ENCODE peak calls at places on chromosomes 12 and 14, in ten cellular contexts. S is GM23338, C is GM13976, F is transverse colon, Q is ovary, U is heart right ventricle, D is WTC11, L is glutamatergic neuron, R is suprapubic skin, N is HFF-Myc. B is an unnamed sample.

GRCh38 chr12:77354766-77355362 is 289.5 kb upstream of the E2F7 start:
- DNase-seq in S (no peak), C (no peak), F (no peak), Q (no peak), U (no peak), D (no peak), L (no peak), R (no peak), N (no peak), B (no peak)

GRCh38 chr12:98373019-98373554 is 142.3 kb upstream of the TMPO start:
- DNase-seq in S (peak; percentile 75), C (peak; percentile 22), F (no peak), Q (no peak), U (no peak), D (no peak), L (no peak), R (no peak), N (peak; percentile 39), B (no peak)

GRCh38 chr14:102323102-102323501 is 3.6 kb downstream of the ZNF839 start:
- DNase-seq in S (peak; percentile 74), C (no peak), F (peak; percentile 56), Q (peak; percentile 44), U (peak; percentile 47), D (peak; percentile 52), L (no peak), R (peak; percentile 80), N (no peak), B (peak; percentile 47)

GRCh38 chr14:31937730-31938346 is 139.3 kb upstream of the ARHGAP5 start:
- DNase-seq in S (no peak), C (peak; percentile 63), F (peak; percentile 70), Q (no peak), U (no peak), D (no peak), L (no peak), R (no peak), N (peak; percentile 65), B (no peak)

GRCh38 chr12:49632986-49633702 is 9.8 kb downstream of the PRPF40B start:
- DNase-seq in S (no peak), C (no peak), F (no peak), Q (no peak), U (no peak), D (no peak), L (no peak), R (peak; percentile 52), N (no peak), B (no peak)

GRCh38 chr14:102469261-102469660 is 40.3 kb downstream of the ANKRD9 start:
- DNase-seq in S (no peak), C (no peak), F (no peak), Q (no peak), U (no peak), D (no peak), L (no peak), R (no peak), N (no peak), B (no peak)

GRCh38 chr14:64488590-64489099 is 15.0 kb downstream of the ZBTB25 start:
- DNase-seq in S (no peak), C (no peak), F (peak; percentile 41), Q (no peak), U (no peak), D (no peak), L (no peak), R (no peak), N (no peak), B (no peak)

GRCh38 chr14:30385925-30386324 is 173.0 kb upstream of the G2E3 start:
- DNase-seq in S (no peak), C (no peak), F (no peak), Q (no peak), U (no peak), D (no peak), L (no peak), R (no peak), N (no peak), B (no peak)

GRCh38 chr14:99593971-99594841 is 9.8 kb downstream of the CCDC85C start:
- DNase-seq in S (no peak), C (no peak), F (no peak), Q (no peak), U (no peak), D (no peak), L (no peak), R (no peak), N (no peak), B (no peak)

GRCh38 chr12:89573081-89573810 is 47.4 kb upstream of the POC1B start:
- DNase-seq in S (no peak), C (no peak), F (no peak), Q (no peak), U (no peak), D (no peak), L (no peak), R (no peak), N (no peak), B (no peak)

GRCh38 chr12:112891093-112892024 is 15.4 kb upstream of the OAS1 start:
- DNase-seq in S (no peak), C (no peak), F (no peak), Q (no peak), U (no peak), D (no peak), L (no peak), R (no peak), N (no peak), B (no peak)

GRCh38 chr14:89418976-89419375 is 1.9 kb upstream of the FOXN3 start:
- DNase-seq in S (no peak), C (no peak), F (no peak), Q (no peak), U (no peak), D (no peak), L (no peak), R (peak; percentile 59), N (no peak), B (no peak)

GRCh38 chr12:27732281-27732680 is 21.6 kb downstream of the MRPS35 start:
- DNase-seq in S (peak; percentile 50), C (no peak), F (no peak), Q (no peak), U (no peak), D (peak; percentile 34), L (no peak), R (no peak), N (no peak), B (no peak)

DNA sequence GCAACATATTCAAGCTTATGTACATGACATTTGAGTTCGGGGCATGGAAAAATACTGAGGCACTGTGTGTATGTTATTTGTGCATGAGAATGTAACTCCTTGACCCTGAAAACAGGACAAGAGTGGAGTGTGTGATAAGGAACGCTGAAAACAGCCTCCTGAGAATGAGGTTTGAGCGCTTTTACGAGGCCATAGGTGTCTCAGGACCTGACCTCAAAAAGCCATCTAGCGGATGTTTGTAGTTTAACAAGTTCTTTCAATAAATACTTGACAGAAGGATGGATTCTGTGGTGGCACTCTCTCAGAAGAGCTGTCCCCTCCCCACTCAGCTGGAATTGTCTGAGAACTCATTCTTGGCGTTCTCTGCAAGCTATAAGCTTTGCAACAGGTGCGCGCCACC is 350.5 kb upstream of the TMTC1 start:
- DNase-seq in S (peak; percentile 72), C (no peak), F (no peak), Q (no peak), U (no peak), D (no peak), L (no peak), R (no peak), N (no peak), B (no peak)
- TF ChIP-seq CTCF in S (peak; percentile 47), C (no peak), F (no peak), Q (no peak), U (no peak), D (no peak), L (peak; percentile 12), R (no peak), N (no peak), B (no peak)

GRCh38 chr12:85642810-85643209 is 193.4 kb downstream of the RASSF9 start:
- DNase-seq in S (peak; percentile 58), C (no peak), F (no peak), Q (no peak), U (no peak), D (no peak), L (no peak), R (no peak), N (no peak), B (no peak)
- TF ChIP-seq CTCF in S (peak; percentile 62), C (no peak), F (peak; percentile 14), Q (no peak), U (no peak), D (peak; percentile 29), L (no peak), R (no peak), N (peak; percentile 40), B (no peak)

DNA sequence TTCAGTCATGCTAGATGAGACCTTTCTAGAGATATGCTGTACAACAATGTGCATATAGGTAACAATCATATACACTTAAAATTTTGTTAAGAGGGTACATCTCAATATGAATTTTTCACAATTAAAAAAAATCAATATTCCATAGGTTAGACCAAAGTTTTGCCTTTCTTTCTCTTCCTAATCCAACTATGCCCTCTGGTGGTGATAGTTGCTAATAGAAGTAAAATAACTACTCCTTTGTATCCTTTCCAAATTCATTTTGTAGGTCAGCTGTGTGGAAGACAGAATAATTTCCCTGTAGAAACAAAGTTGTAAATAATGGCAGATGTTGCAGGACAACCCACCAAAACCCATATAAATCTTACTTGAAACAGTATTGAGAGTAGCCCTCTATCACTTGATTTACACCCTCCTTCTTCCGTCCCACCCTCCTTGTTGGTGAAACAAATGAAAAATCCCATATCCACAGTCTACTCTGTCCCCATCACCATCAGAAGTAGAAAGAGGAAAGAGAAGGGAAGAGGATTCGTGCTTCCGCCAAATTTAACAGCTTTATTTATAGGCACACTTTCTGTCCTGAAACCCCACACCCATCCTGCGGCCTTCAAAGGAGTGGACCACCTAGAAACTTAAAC is 34.2 kb upstream of the KICS2 start:
- DNase-seq in S (peak; percentile 83), C (peak; percentile 48), F (no peak), Q (no peak), U (no peak), D (no peak), L (no peak), R (no peak), N (peak; percentile 33), B (no peak)
- TF ChIP-seq CTCF in S (no peak), C (peak; percentile 31), F (peak; percentile 72), Q (peak; percentile 33), U (peak; percentile 76), D (peak; percentile 57), L (peak; percentile 81), R (peak; percentile 50), N (peak; percentile 47), B (no peak)

GRCh38 chr12:119989619-119990381 is 764 bp downstream of the BICDL1 start:
- DNase-seq in S (peak; percentile 87), C (peak; percentile 90), F (peak; percentile 86), Q (peak; percentile 74), U (peak; percentile 85), D (peak; percentile 87), L (peak; percentile 72), R (peak; percentile 74), N (no peak), B (peak; percentile 75)

GRCh38 chr12:119992129-119992705 is 3.2 kb downstream of the BICDL1 start:
- DNase-seq in S (no peak), C (no peak), F (no peak), Q (no peak), U (no peak), D (no peak), L (no peak), R (no peak), N (no peak), B (no peak)

GRCh38 chr12:119988788-119989618 is at the start of gene BICDL1:
- DNase-seq in S (peak; percentile 99), C (peak; percentile 97), F (peak; percentile 94), Q (peak; percentile 36), U (peak; percentile 42), D (peak; percentile 97), L (peak; percentile 87), R (peak; percentile 82), N (no peak), B (no peak)

GRCh38 chr12:119990382-119990874 is 1.4 kb downstream of the BICDL1 start:
- DNase-seq in S (peak; percentile 19), C (no peak), F (no peak), Q (no peak), U (no peak), D (no peak), L (no peak), R (no peak), N (no peak), B (no peak)

GRCh38 chr12:119988440-119988787 is 622 bp upstream of the BICDL1 start:
- DNase-seq in S (no peak), C (no peak), F (no peak), Q (no peak), U (no peak), D (no peak), L (no peak), R (no peak), N (peak; percentile 31), B (peak; percentile 30)
- TF ChIP-seq CTCF in S (no peak), C (peak; percentile 5), F (no peak), Q (no peak), U (peak; percentile 13), D (no peak), L (no peak), R (no peak), N (peak; percentile 42), B (no peak)